ENCODE peak calls at places on chromosome 11, in five cellular contexts. Z is IMR-90, K is AG10803, X is mucosa of descending colon, N is GM06990. T is an unnamed sample.

GRCh38 chr11:119666463-119667131 is 62.4 kb downstream of the NECTIN1 start:
- DNase-seq in K (peak; percentile 60), X (peak; percentile 68), Z (peak; percentile 47), N (peak; percentile 48), T (peak; percentile 83)

GRCh38 chr11:60902625-60903024 is 3.8 kb downstream of the PRPF19 start:
- DNase-seq in Z (no peak), X (no peak), K (no peak), N (no peak), T (no peak)

GRCh38 chr11:66289548-66290331 is 797 bp upstream of the YIF1A start:
- DNase-seq in Z (no peak), K (no peak), X (no peak), N (no peak), T (peak; percentile 74)

GRCh38 chr11:614583-615452 is 932 bp downstream of the IRF7 start:
- DNase-seq in K (peak; percentile 6), X (peak; percentile 77), Z (no peak), N (peak; percentile 57), T (no peak)

GRCh38 chr11:68996376-68997123 is 15.8 kb upstream of the MRGPRD start:
- DNase-seq in Z (no peak), N (no peak), K (no peak), X (no peak), T (no peak)

GRCh38 chr11:134515081-134515960 is 103.3 kb upstream of the B3GAT1 start:
- DNase-seq in K (no peak), N (no peak), X (peak; percentile 44), Z (no peak), T (no peak)

GRCh38 chr11:2732261-2732939 is 32.6 kb upstream of the KCNQ1OT1 start:
- DNase-seq in X (no peak), Z (no peak), N (no peak), K (no peak), T (no peak)

GRCh38 chr11:75731095-75731494 is 13.5 kb downstream of the MOGAT2 start:
- DNase-seq in K (no peak), X (no peak), N (no peak), Z (no peak), T (no peak)

GRCh38 chr11:46736146-46736545 is 17.1 kb downstream of the F2 start:
- DNase-seq in Z (no peak), N (no peak), K (no peak), X (no peak), T (no peak)

DNA sequence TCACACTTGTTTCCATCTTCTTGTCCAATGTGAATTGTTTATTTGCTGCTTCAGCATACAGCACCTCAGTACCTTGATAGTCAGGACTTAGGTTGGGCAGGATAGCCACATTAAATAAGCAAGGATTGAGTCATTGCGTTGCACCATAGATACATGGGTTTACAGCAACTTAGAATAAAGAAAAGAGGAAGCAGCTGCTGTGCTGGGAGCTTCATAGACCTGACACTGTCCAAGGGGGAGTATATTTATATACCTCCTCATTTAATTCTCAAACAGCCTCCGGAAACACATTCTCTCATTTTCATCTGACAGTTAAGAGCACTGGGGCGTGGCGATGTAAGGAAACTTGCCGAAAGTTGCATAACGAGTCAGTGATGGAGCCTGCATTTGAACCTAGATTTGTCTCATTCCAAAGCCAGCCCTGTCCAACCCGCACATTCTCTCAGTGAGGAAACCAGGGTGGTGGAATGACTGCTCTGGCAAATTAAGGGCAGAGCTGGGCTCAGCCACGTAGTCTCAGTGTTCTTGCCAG is 42.2 kb downstream of the UBASH3B start:
- DNase-seq in X (no peak), N (peak; percentile 40), Z (peak; percentile 84), K (peak; percentile 55), T (no peak)
- TF ChIP-seq CTCF in X (no peak), N (no peak), Z (no peak), K (no peak), T (no peak)

DNA sequence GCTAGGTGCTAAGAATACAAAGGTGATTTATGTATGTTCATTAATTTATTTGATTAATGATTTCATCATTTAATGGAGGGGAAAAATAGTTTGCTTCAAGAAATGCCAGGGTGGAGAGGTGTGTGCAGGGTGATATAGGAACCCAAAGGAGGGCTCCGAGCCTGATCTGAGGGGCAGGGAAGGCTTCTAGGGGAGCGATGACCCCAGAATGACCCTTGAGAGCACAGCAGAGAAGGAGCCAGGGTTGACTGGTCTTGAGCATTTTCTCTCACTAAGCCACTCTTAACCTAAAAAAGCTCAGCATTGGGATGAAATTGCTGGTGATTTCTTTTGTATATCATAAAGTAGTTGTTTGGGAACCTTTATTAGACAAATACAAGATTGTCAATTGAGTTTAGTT is 35.1 kb downstream of the HIPK3 start:
- DNase-seq in Z (no peak), N (no peak), X (no peak), K (no peak), T (no peak)
- TF ChIP-seq CTCF in Z (no peak), N (no peak), X (no peak), K (no peak), T (no peak)

GRCh38 chr11:13354335-13354734 is 76.7 kb downstream of the BMAL1 start:
- DNase-seq in N (no peak), Z (peak; percentile 29), K (peak; percentile 13), X (no peak), T (no peak)
- TF ChIP-seq CTCF in N (peak; percentile 23), Z (peak; percentile 45), K (peak; percentile 38), X (no peak), T (no peak)

GRCh38 chr11:108648528-108648885 is 16.4 kb upstream of the DDX10 start:
- DNase-seq in Z (no peak), X (no peak), K (no peak), N (no peak), T (no peak)
- TF ChIP-seq CTCF in Z (no peak), X (no peak), K (no peak), N (no peak), T (no peak)